ENCODE peak calls at places on chromosomes 1 and 21, in seven cellular contexts. H is endothelial cell, X is tibial nerve, Z is HL-60, O is progenitor cell of endocrine pancreas, D is DND-41, J is lung. W is an unnamed sample.

GRCh38 chr1:211920141-211920572 is 89.6 kb upstream of the LPGAT1 start:
- DNase-seq in Z (no peak), O (no peak), D (no peak), J (peak; percentile 66), H (no peak), X (no peak), W (no peak)

GRCh38 chr1:193569696-193570269 is 383.4 kb upstream of the B3GALT2 start:
- DNase-seq in J (no peak), D (no peak), X (no peak), O (no peak), H (no peak), Z (no peak), W (no peak)

GRCh38 chr1:11407301-11407994 is 71.5 kb upstream of the DISP3 start:
- DNase-seq in Z (no peak), D (peak; percentile 81), O (no peak), H (no peak), X (no peak), J (no peak), W (no peak)

GRCh38 chr21:15224346-15225086 is 159.7 kb upstream of the NRIP1 start:
- DNase-seq in D (no peak), O (no peak), X (no peak), Z (no peak), H (no peak), J (no peak), W (no peak)

GRCh38 chr21:38848187-38848609 is 42.5 kb downstream of the ETS2 start:
- DNase-seq in Z (no peak), J (no peak), O (no peak), X (no peak), D (no peak), H (no peak), W (peak; percentile 57)

GRCh38 chr1:15455522-15455921 is 1.0 kb upstream of the CELA2A start:
- DNase-seq in O (no peak), D (no peak), X (no peak), J (no peak), H (no peak), Z (peak; percentile 91), W (no peak)

GRCh38 chr1:199041173-199041914 is 402.5 kb downstream of the PTPRC start:
- DNase-seq in Z (peak; percentile 89), X (no peak), D (peak; percentile 81), H (no peak), J (no peak), O (no peak), W (no peak)

GRCh38 chr1:224959656-224960055 is 30.2 kb downstream of the DNAH14 start:
- DNase-seq in J (no peak), D (no peak), Z (no peak), O (no peak), H (no peak), X (no peak), W (no peak)

GRCh38 chr1:88774151-88774556 is 90.1 kb downstream of the PKN2 start:
- DNase-seq in Z (no peak), X (no peak), J (no peak), D (no peak), H (no peak), O (no peak), W (no peak)

GRCh38 chr1:43418858-43419257 is 29.2 kb downstream of the SZT2 start:
- DNase-seq in X (no peak), Z (no peak), O (no peak), J (no peak), H (no peak), D (no peak), W (no peak)

GRCh38 chr1:215358356-215358755 is 208.7 kb upstream of the KCTD3 start:
- DNase-seq in O (no peak), D (no peak), Z (no peak), J (no peak), H (no peak), X (no peak), W (no peak)

GRCh38 chr1:52056110-52056936 is at the start of gene BTF3L4:
- DNase-seq in H (peak; percentile 90), J (peak; percentile 95), D (peak; percentile 97), X (peak; percentile 93), O (peak; percentile 89), Z (peak; percentile 98), W (peak; percentile 97)

GRCh38 chr1:202159534-202160371 is 649 bp downstream of the PTPN7 start:
- DNase-seq in H (no peak), J (no peak), X (no peak), D (peak; percentile 87), Z (peak; percentile 83), O (no peak), W (no peak)

GRCh38 chr1:205283270-205284147 is 38.0 kb downstream of the NUAK2 start:
- DNase-seq in H (no peak), J (no peak), Z (no peak), X (no peak), O (no peak), D (no peak), W (no peak)

GRCh38 chr1:204507317-204508105 is 8.7 kb upstream of the MDM4 start:
- DNase-seq in O (no peak), H (peak; percentile 48), X (no peak), Z (peak; percentile 50), J (no peak), D (peak; percentile 56), W (no peak)

GRCh38 chr21:41835711-41836154 is 43.4 kb downstream of the PRDM15 start:
- DNase-seq in D (no peak), X (no peak), Z (no peak), H (no peak), O (no peak), J (no peak), W (no peak)

GRCh38 chr1:15650433-15650832 is 33.2 kb downstream of the DDI2 start:
- DNase-seq in D (no peak), O (no peak), X (no peak), H (no peak), J (no peak), Z (no peak), W (no peak)

GRCh38 chr1:15436881-15437449 is 1.3 kb upstream of the CTRC start:
- DNase-seq in O (no peak), X (no peak), J (no peak), Z (no peak), D (no peak), H (no peak), W (no peak)

GRCh38 chr1:119546641-119547040 is 39.6 kb downstream of the HSD3B1 start:
- DNase-seq in O (no peak), X (no peak), Z (no peak), H (no peak), D (no peak), J (no peak), W (no peak)

GRCh38 chr21:39681845-39682244 is 63.1 kb upstream of the IGSF5 start:
- DNase-seq in H (no peak), D (no peak), Z (no peak), J (no peak), O (no peak), X (no peak), W (no peak)

GRCh38 chr1:11157867-11158266 is 31.3 kb upstream of the ANGPTL7 start:
- DNase-seq in O (no peak), D (no peak), X (peak; percentile 55), H (no peak), Z (no peak), J (no peak), W (no peak)

GRCh38 chr1:50936321-50936720 is 23.7 kb downstream of the FAF1 start:
- DNase-seq in O (no peak), X (no peak), H (no peak), J (no peak), Z (no peak), D (no peak), W (no peak)

GRCh38 chr1:223813645-223814044 is 32.1 kb downstream of the TP53BP2 start:
- DNase-seq in Z (no peak), H (no peak), O (no peak), D (no peak), J (no peak), X (no peak), W (no peak)

GRCh38 chr1:223815020-223815853 is 30.5 kb downstream of the TP53BP2 start:
- DNase-seq in D (no peak), Z (no peak), O (no peak), J (no peak), H (no peak), X (no peak), W (no peak)

GRCh38 chr1:223815865-223816264 is 29.9 kb downstream of the TP53BP2 start:
- DNase-seq in Z (no peak), D (no peak), J (no peak), X (no peak), O (no peak), H (no peak), W (no peak)

GRCh38 chr1:223810586-223810985 is 35.2 kb downstream of the TP53BP2 start:
- DNase-seq in J (no peak), X (no peak), Z (no peak), D (no peak), H (no peak), O (no peak), W (no peak)

GRCh38 chr1:223811634-223812101 is 34.1 kb downstream of the TP53BP2 start:
- DNase-seq in Z (no peak), X (no peak), H (no peak), J (no peak), D (no peak), O (no peak), W (no peak)
- TF ChIP-seq CTCF in Z (peak; percentile 14), X (peak; percentile 48), H (no peak), J (peak; percentile 50), D (peak; percentile 54), O (peak; percentile 45), W (peak; percentile 64)

GRCh38 chr1:84436907-84437667 is 38.8 kb downstream of the DNASE2B start:
- DNase-seq in X (no peak), D (no peak), J (no peak), H (no peak), O (no peak), Z (peak; percentile 39), W (no peak)

DNA sequence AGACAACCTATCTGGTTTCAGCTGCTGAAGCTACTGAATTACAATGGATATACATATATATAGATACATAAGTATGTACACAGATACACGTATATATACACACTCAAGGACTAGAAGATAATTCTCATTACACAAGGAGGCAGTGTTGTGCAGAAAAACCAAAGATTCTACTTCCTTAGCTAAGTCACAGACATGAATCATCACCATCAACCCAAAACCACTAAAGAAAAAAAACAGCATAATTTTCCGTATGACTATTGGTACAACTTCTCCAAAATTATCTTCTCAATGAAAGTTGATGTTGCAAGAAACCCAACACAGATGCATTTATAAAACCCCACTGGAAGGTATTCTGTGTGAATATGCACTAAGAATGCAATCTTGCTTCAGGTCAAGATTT is 36.8 kb upstream of the RPF1 start:
- DNase-seq in H (no peak), X (no peak), O (no peak), J (no peak), D (no peak), Z (peak; percentile 76), W (no peak)
- TF ChIP-seq CTCF in H (no peak), X (peak; percentile 34), O (no peak), J (peak; percentile 24), D (peak; percentile 67), Z (peak; percentile 41), W (peak; percentile 68)

DNA sequence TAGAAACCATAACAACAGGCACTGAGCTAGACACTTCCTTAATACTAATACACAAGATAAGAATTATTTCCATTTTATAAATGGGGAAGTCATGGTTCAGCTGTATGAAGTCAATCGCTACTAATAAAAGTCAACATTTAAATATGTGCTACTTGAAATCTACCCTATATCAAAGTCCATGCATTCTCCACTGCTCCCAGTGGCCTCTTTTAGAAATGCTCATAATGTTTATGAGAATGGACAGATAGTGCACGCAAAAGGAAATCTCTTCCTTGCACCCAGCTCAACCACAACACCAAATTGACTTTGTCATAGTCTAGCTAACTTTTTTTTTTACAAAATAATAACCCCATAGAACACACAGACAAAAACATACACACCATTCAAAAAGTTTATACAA is 281.7 kb upstream of the CXADR start:
- DNase-seq in D (no peak), J (no peak), X (no peak), Z (no peak), O (no peak), H (no peak), W (no peak)
- TF ChIP-seq CTCF in D (peak; percentile 25), J (no peak), X (no peak), Z (no peak), O (no peak), H (no peak), W (peak; percentile 24)

GRCh38 chr1:109488201-109488600 is 4.5 kb downstream of the ATXN7L2 start:
- DNase-seq in X (no peak), D (no peak), H (no peak), Z (no peak), J (no peak), O (no peak), W (no peak)
- TF ChIP-seq CTCF in X (no peak), D (no peak), H (no peak), Z (no peak), J (no peak), O (no peak), W (no peak)

W was measured in osteocyte.